ENCODE peak calls at places on chromosomes 5 and 9, in five cellular contexts. Z is BJ, H is T-cell, Q is HS-5, L is osteoblast. J is an unnamed sample.

GRCh38 chr5:160843240-160843639 is 8.8 kb downstream of the ATP10B start:
- DNase-seq in Z (no peak), H (no peak), Q (no peak), L (no peak), J (no peak)

GRCh38 chr5:9658726-9659125 is 28.6 kb upstream of the TAS2R1 start:
- DNase-seq in Z (peak), H (no peak), Q (no peak), L (no peak), J (no peak)

GRCh38 chr5:109998717-109999116 is 309.0 kb downstream of the MAN2A1 start:
- DNase-seq in Z (no peak), H (no peak), Q (no peak), L (no peak), J (no peak)

GRCh38 chr9:134733480-134734232 is 92.1 kb downstream of the COL5A1 start:
- DNase-seq in Z (no peak), H (no peak), Q (no peak), L (no peak), J (no peak)

GRCh38 chr9:4620881-4621555 is 41.1 kb upstream of the PLPP6 start:
- DNase-seq in Z (no peak), H (no peak), Q (no peak), L (no peak), J (no peak)

GRCh38 chr5:139600336-139600949 is 39.3 kb downstream of the UBE2D2 start:
- DNase-seq in Z (peak), H (no peak), Q (no peak), L (no peak), J (no peak)

GRCh38 chr5:107254214-107254901 is 416.4 kb downstream of the EFNA5 start:
- DNase-seq in Z (no peak), H (no peak), Q (no peak), L (no peak), J (no peak)

GRCh38 chr5:180343110-180343845 is 9.9 kb downstream of the GFPT2 start:
- DNase-seq in Z (no peak), H (no peak), Q (no peak), L (peak), J (no peak)

GRCh38 chr5:55187370-55187769 is 14.4 kb upstream of the CDC20B start:
- DNase-seq in Z (no peak), H (no peak), Q (no peak), L (no peak), J (no peak)

GRCh38 chr9:124017064-124017928 is 5.7 kb downstream of the LHX2 start:
- DNase-seq in Z (no peak), H (no peak), Q (no peak), L (peak), J (no peak)

GRCh38 chr5:72383280-72384205 is 63.4 kb downstream of the PTCD2 start:
- DNase-seq in Z (no peak), H (no peak), Q (peak), L (no peak), J (no peak)

GRCh38 chr5:120942551-120942950 is 478.5 kb downstream of the PRR16 start:
- DNase-seq in Z (no peak), H (no peak), Q (no peak), L (no peak), J (no peak)

GRCh38 chr9:89640801-89641200 is 36.0 kb downstream of the GADD45G start:
- DNase-seq in Z (no peak), H (no peak), Q (no peak), L (no peak), J (no peak)

GRCh38 chr5:38885208-38885607 is 39.4 kb downstream of the OSMR start:
- DNase-seq in Z (no peak), H (no peak), Q (no peak), L (no peak), J (no peak)

GRCh38 chr5:74063821-74064598 is 438.0 kb downstream of the ARHGEF28 start:
- DNase-seq in Z (peak), H (no peak), Q (peak), L (no peak), J (peak)

GRCh38 chr9:16434522-16434921 is 435.9 kb downstream of the BNC2 start:
- DNase-seq in Z (peak), H (no peak), Q (peak), L (peak), J (no peak)

GRCh38 chr9:35598863-35599590 is 6.0 kb upstream of the TESK1 start:
- DNase-seq in Z (no peak), H (no peak), Q (no peak), L (no peak), J (no peak)

GRCh38 chr5:15807248-15807647 is 307.3 kb downstream of the FBXL7 start:
- DNase-seq in Z (no peak), H (no peak), Q (no peak), L (no peak), J (no peak)

GRCh38 chr5:66873990-66874389 is 277.8 kb downstream of the MAST4 start:
- DNase-seq in Z (no peak), H (no peak), Q (no peak), L (no peak), J (no peak)

GRCh38 chr9:95157491-95158151 is 159.9 kb downstream of the FANCC start:
- DNase-seq in Z (peak), H (no peak), Q (no peak), L (no peak), J (no peak)

GRCh38 chr5:61010759-61011460 is 65.9 kb downstream of the NDUFAF2 start:
- DNase-seq in Z (no peak), H (no peak), Q (no peak), L (no peak), J (no peak)

GRCh38 chr9:91783411-91783810 is 166.6 kb downstream of the ROR2 start:
- DNase-seq in Z (no peak), H (no peak), Q (no peak), L (no peak), J (no peak)

GRCh38 chr5:116652196-116652729 is 77.6 kb upstream of the SEMA6A start:
- DNase-seq in Z (no peak), H (no peak), Q (no peak), L (no peak), J (no peak)

J was measured in HS-27A.